ENCODE peak calls at places on chromosomes 13 and 19, in four cellular contexts. One of them, this sample, is unnamed.

GRCh38 chr19:21668072-21668471 is 99.3 kb downstream of the ZNF100 start:
- DNase-seq in GM12878: no peak
- DNase-seq in K562: no peak
- DNase-seq in A549: no peak
- DNase-seq in this sample: no peak

GRCh38 chr13:44362394-44363040 is 11.1 kb upstream of the SERP2 start:
- DNase-seq in GM12878: no peak
- DNase-seq in K562: no peak
- DNase-seq in A549: no peak
- DNase-seq in this sample: no peak

GRCh38 chr13:29411493-29411892 is 184.0 kb downstream of the SLC7A1 start:
- DNase-seq in GM12878: no peak
- DNase-seq in K562: no peak
- DNase-seq in A549: no peak
- DNase-seq in this sample: no peak

GRCh38 chr13:66009241-66009640 is 1220.9 kb downstream of the PCDH9 start:
- DNase-seq in GM12878: no peak
- DNase-seq in K562: no peak
- DNase-seq in A549: no peak
- DNase-seq in this sample: no peak

GRCh38 chr13:99985243-99985874 is 3.8 kb downstream of the ZIC2 start:
- DNase-seq in GM12878: no peak
- DNase-seq in K562: no peak
- DNase-seq in A549: no peak
- DNase-seq in this sample: peak; percentile 78

GRCh38 chr13:31943591-31943990 is 88.0 kb upstream of the FRY start:
- DNase-seq in GM12878: no peak
- DNase-seq in K562: no peak
- DNase-seq in A549: no peak
- DNase-seq in this sample: no peak

GRCh38 chr19:32223595-32224370 is 121.6 kb upstream of the ZNF507 start:
- DNase-seq in GM12878: no peak
- DNase-seq in K562: no peak
- DNase-seq in A549: no peak
- DNase-seq in this sample: no peak

GRCh38 chr13:76667551-76667950 is 218.7 kb downstream of the KCTD12 start:
- DNase-seq in GM12878: no peak
- DNase-seq in K562: no peak
- DNase-seq in A549: no peak
- DNase-seq in this sample: peak; percentile 27

GRCh38 chr19:1431759-1432506 is 6.3 kb upstream of the RPS15 start:
- DNase-seq in GM12878: no peak
- DNase-seq in K562: no peak
- DNase-seq in A549: no peak
- DNase-seq in this sample: no peak

GRCh38 chr19:49173198-49173597 is 15.6 kb downstream of the TRPM4 start:
- DNase-seq in GM12878: no peak
- DNase-seq in K562: no peak
- DNase-seq in A549: no peak
- DNase-seq in this sample: no peak

GRCh38 chr13:97892717-97893116 is 60.8 kb upstream of the IPO5 start:
- DNase-seq in GM12878: no peak
- DNase-seq in K562: no peak
- DNase-seq in A549: no peak
- DNase-seq in this sample: no peak

GRCh38 chr13:32837307-32837972 is 178.8 kb upstream of the KL start:
- DNase-seq in GM12878: no peak
- DNase-seq in K562: no peak
- DNase-seq in A549: no peak
- DNase-seq in this sample: no peak

GRCh38 chr19:23823952-23824389 is 65.3 kb upstream of the ZNF681 start:
- DNase-seq in GM12878: peak; percentile 12
- DNase-seq in K562: no peak
- DNase-seq in A549: no peak
- DNase-seq in this sample: peak; percentile 90

GRCh38 chr13:43058318-43058674 is 34.9 kb downstream of the DNAJC15 start:
- DNase-seq in GM12878: no peak
- DNase-seq in K562: no peak
- DNase-seq in A549: peak; percentile 16
- DNase-seq in this sample: peak; percentile 20

GRCh38 chr13:66689628-66690027 is 540.5 kb downstream of the PCDH9 start:
- DNase-seq in GM12878: no peak
- DNase-seq in K562: no peak
- DNase-seq in A549: no peak
- DNase-seq in this sample: no peak

GRCh38 chr19:29271911-29272310 is 59.0 kb upstream of the UQCRFS1 start:
- DNase-seq in GM12878: no peak
- DNase-seq in K562: no peak
- DNase-seq in A549: no peak
- DNase-seq in this sample: no peak

GRCh38 chr13:49023441-49023840 is 47.7 kb downstream of the FNDC3A start:
- DNase-seq in GM12878: no peak
- DNase-seq in K562: no peak
- DNase-seq in A549: no peak
- DNase-seq in this sample: no peak

GRCh38 chr19:27393591-27393990 is 1819.4 kb downstream of the UQCRFS1 start:
- DNase-seq in GM12878: no peak
- DNase-seq in K562: no peak
- DNase-seq in A549: no peak
- DNase-seq in this sample: no peak

GRCh38 chr13:21913010-21913409 is 242.1 kb downstream of the FGF9 start:
- DNase-seq in GM12878: no peak
- DNase-seq in K562: no peak
- DNase-seq in A549: no peak
- DNase-seq in this sample: peak; percentile 46

GRCh38 chr19:48415395-48415794 is 21.9 kb downstream of the GRIN2D start:
- DNase-seq in GM12878: no peak
- DNase-seq in K562: peak; percentile 88
- DNase-seq in A549: no peak
- DNase-seq in this sample: peak; percentile 94

GRCh38 chr19:3136684-3137055 is 837 bp downstream of the GNA15 start:
- DNase-seq in GM12878: no peak
- DNase-seq in K562: no peak
- DNase-seq in A549: no peak
- DNase-seq in this sample: no peak

GRCh38 chr19:47541507-47541906 is 26.6 kb upstream of the NAPA start:
- DNase-seq in GM12878: peak; percentile 13
- DNase-seq in K562: no peak
- DNase-seq in A549: no peak
- DNase-seq in this sample: peak; percentile 39

GRCh38 chr19:1172353-1173159 is 1.5 kb downstream of the SBNO2 start:
- DNase-seq in GM12878: no peak
- DNase-seq in K562: no peak
- DNase-seq in A549: no peak
- DNase-seq in this sample: no peak

GRCh38 chr13:43848250-43848649 is 31.3 kb downstream of the CCDC122 start:
- DNase-seq in GM12878: no peak
- DNase-seq in K562: no peak
- DNase-seq in A549: no peak
- DNase-seq in this sample: peak; percentile 81

GRCh38 chr13:106355866-106356265 is 179.6 kb downstream of the EFNB2 start:
- DNase-seq in GM12878: no peak
- DNase-seq in K562: no peak
- DNase-seq in A549: no peak
- DNase-seq in this sample: no peak

GRCh38 chr19:11425719-11426457 is 6.8 kb upstream of the RGL3 start:
- DNase-seq in GM12878: no peak
- DNase-seq in K562: peak; percentile 69
- DNase-seq in A549: no peak
- DNase-seq in this sample: no peak

GRCh38 chr19:55166530-55167268 is at the start of gene DNAAF3:
- DNase-seq in GM12878: peak; percentile 49
- DNase-seq in K562: peak; percentile 99
- DNase-seq in A549: peak; percentile 100
- DNase-seq in this sample: peak; percentile 95
- TF ChIP-seq MAX in GM12878: no peak
- TF ChIP-seq MAX in K562: peak; percentile 49
- TF ChIP-seq MAX in A549: peak; percentile 61
- TF ChIP-seq MAX in this sample: peak; percentile 13

DNA sequence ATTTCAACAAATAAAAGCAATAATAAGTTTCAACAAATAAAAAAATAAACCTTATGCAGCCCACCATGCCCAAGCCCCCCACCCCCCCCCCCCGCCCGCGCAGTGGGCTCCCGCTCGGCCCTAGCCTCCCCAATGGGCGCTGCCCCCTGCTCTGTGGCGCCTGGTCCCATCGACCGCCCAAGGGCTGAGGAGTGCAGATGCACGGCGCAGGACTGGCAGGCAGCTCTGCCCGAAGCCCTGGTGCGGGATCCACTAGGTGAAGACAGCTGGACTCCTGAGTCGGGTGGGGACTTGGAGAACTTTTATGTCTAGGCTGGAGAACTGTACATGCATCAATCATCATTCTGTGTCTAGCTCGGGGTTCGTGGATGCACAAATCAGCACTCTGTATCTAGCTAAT is 779.6 kb downstream of the DACH1 start:
- DNase-seq in GM12878: no peak
- DNase-seq in K562: no peak
- DNase-seq in A549: no peak
- DNase-seq in this sample: no peak
- H3K4me3 ChIP-seq in GM12878: no peak overlapping the region
- H3K4me3 ChIP-seq in K562: no peak overlapping the region
- H3K4me3 ChIP-seq in A549: no peak overlapping the region
- H3K4me3 ChIP-seq in this sample: no peak overlapping the region

GRCh38 chr13:26599403-26599802 is 41.9 kb downstream of the WASF3 start:
- DNase-seq in GM12878: no peak
- DNase-seq in K562: no peak
- DNase-seq in A549: no peak
- DNase-seq in this sample: no peak

GRCh38 chr13:26599885-26600284 is 42.4 kb downstream of the WASF3 start:
- DNase-seq in GM12878: no peak
- DNase-seq in K562: no peak
- DNase-seq in A549: no peak
- DNase-seq in this sample: no peak

GRCh38 chr13:26602783-26603182 is 45.3 kb downstream of the WASF3 start:
- DNase-seq in GM12878: no peak
- DNase-seq in K562: no peak
- DNase-seq in A549: no peak
- DNase-seq in this sample: no peak

GRCh38 chr13:26600345-26600761 is 42.9 kb downstream of the WASF3 start:
- DNase-seq in GM12878: no peak
- DNase-seq in K562: no peak
- DNase-seq in A549: no peak
- DNase-seq in this sample: no peak

GRCh38 chr13:26601669-26602068 is 44.2 kb downstream of the WASF3 start:
- DNase-seq in GM12878: peak; percentile 15
- DNase-seq in K562: no peak
- DNase-seq in A549: no peak
- DNase-seq in this sample: peak; percentile 73
- TF ChIP-seq MYC in GM12878: no peak
- TF ChIP-seq MYC in K562: no peak
- TF ChIP-seq MYC in A549: no peak
- TF ChIP-seq MYC in this sample: no peak

DNA sequence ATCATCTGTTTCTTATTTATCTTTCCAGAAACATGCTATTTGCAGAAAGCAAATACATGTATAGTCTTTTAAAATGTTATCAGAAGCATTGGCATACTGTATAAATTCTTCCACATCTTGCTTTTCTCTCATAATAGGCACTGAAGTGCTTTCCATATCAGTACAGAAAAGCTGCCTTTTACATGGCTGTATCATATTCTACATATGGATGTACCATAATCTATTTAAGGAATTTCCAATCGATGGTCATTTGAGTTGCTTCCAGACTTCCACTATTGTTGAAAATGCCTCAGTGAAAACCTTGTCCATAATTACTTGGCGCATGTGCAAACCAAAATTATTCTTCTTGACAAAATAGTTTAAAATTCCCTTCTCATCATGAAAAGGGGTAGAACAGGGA is 272.5 kb downstream of the LHFPL6 start:
- DNase-seq in GM12878: no peak
- DNase-seq in K562: no peak
- DNase-seq in A549: no peak
- DNase-seq in this sample: no peak
- TF ChIP-seq MAX in GM12878: no peak
- TF ChIP-seq MAX in K562: no peak
- TF ChIP-seq MAX in A549: no peak
- TF ChIP-seq MAX in this sample: no peak

DNA sequence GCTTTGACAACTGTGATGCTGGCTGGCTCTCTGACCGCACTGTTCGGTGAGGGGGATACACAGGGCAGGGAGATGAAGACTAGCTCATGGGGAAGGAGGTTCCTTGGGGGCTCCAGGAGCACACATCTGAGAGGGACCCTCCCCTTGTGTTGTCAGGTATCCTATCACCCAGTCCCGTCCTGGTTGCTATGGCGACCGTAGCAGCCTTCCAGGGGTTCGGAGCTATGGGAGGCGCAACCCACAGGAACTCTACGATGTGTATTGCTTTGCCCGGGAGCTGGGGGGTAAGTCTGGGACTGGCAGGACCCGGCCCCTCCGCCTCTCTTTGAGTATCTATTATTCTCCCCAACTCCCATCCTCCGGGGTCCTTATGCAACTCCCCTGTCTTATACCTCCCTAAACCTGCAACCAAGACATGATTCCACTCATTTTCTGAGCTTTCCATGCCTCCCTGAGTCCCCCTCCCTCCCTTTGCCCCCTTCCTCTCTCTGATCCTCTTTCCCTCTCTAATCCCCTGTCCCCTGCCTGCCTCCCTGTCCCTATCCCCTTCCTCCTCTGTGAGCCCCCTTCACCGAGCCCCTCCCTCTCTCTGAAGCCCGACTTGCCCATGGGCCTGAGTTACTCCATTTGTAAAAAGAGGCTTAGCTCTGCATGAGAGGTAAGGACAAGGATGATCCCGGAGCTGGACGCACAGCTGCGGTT is 12.5 kb downstream of the NCAN start:
- DNase-seq in GM12878: no peak
- DNase-seq in K562: no peak
- DNase-seq in A549: no peak
- DNase-seq in this sample: no peak
- H3K4me3 ChIP-seq in GM12878: no peak overlapping the region
- H3K4me3 ChIP-seq in K562: peak overlapping the region; percentile 37
- H3K4me3 ChIP-seq in A549: peak overlapping the region; percentile 45
- H3K4me3 ChIP-seq in this sample: no peak overlapping the region

GRCh38 chr13:41652735-41653361 is 195.5 kb downstream of the RGCC start:
- DNase-seq in GM12878: no peak
- DNase-seq in K562: peak; percentile 16
- DNase-seq in A549: peak; percentile 7
- DNase-seq in this sample: peak; percentile 65
- TF ChIP-seq MYC in GM12878: no peak
- TF ChIP-seq MYC in K562: no peak
- TF ChIP-seq MYC in A549: no peak
- TF ChIP-seq MYC in this sample: no peak

GRCh38 chr19:38003427-38004099 is 96.6 kb downstream of the SIPA1L3 start:
- DNase-seq in GM12878: peak; percentile 51
- DNase-seq in K562: no peak
- DNase-seq in A549: no peak
- DNase-seq in this sample: peak; percentile 78

GRCh38 chr19:38006361-38007045 is 99.5 kb downstream of the SIPA1L3 start:
- DNase-seq in GM12878: peak; percentile 52
- DNase-seq in K562: no peak
- DNase-seq in A549: no peak
- DNase-seq in this sample: no peak

GRCh38 chr19:38005224-38005614 is 98.2 kb downstream of the SIPA1L3 start:
- DNase-seq in GM12878: no peak
- DNase-seq in K562: no peak
- DNase-seq in A549: no peak
- DNase-seq in this sample: no peak

GRCh38 chr19:38004100-38004504 is 97.1 kb downstream of the SIPA1L3 start:
- DNase-seq in GM12878: no peak
- DNase-seq in K562: no peak
- DNase-seq in A549: no peak
- DNase-seq in this sample: no peak

GRCh38 chr19:38004505-38005223 is 97.7 kb downstream of the SIPA1L3 start:
- DNase-seq in GM12878: peak; percentile 95
- DNase-seq in K562: peak; percentile 76
- DNase-seq in A549: peak; percentile 91
- DNase-seq in this sample: peak; percentile 90
- TF ChIP-seq MAX in GM12878: no peak
- TF ChIP-seq MAX in K562: no peak
- TF ChIP-seq MAX in A549: no peak
- TF ChIP-seq MAX in this sample: peak; percentile 75